ENCODE peak calls at places on chromosomes 4 and X, in six cellular contexts. W is ovary, I is left ventricle myocardium inferior, J is GM23248, D is caudate nucleus, B is substantia nigra. F is an unnamed sample.

GRCh38 chrX:134821370-134821769 is 163.1 kb upstream of the PLAC1 start:
- DNase-seq in W (peak), I (peak), J (peak), D (no peak), B (no peak), F (no peak)

GRCh38 chr4:189185810-189186432 is 754.8 kb upstream of the FRG1 start:
- DNase-seq in W (no peak), I (no peak), J (no peak), D (no peak), B (no peak), F (no peak)

GRCh38 chr4:172808196-172808595 is 360.4 kb upstream of the GALNT7 start:
- DNase-seq in W (no peak), I (no peak), J (no peak), D (no peak), B (no peak), F (no peak)

GRCh38 chrX:139559383-139560042 is 29.0 kb downstream of the F9 start:
- DNase-seq in W (no peak), I (no peak), J (peak), D (no peak), B (no peak), F (peak)

GRCh38 chrX:63350551-63350950 is 581 bp downstream of the SPIN4 start:
- DNase-seq in W (peak), I (no peak), J (peak), D (no peak), B (no peak), F (peak)

GRCh38 chrX:131792789-131793462 is 230.2 kb upstream of the STK26 start:
- DNase-seq in W (peak), I (no peak), J (peak), D (no peak), B (peak), F (no peak)

GRCh38 chrX:81229208-81229607 is 27.3 kb downstream of the SH3BGRL start:
- DNase-seq in W (no peak), I (no peak), J (no peak), D (no peak), B (no peak), F (no peak)

GRCh38 chr4:116439330-116439729 is 646.0 kb downstream of the TRAM1L1 start:
- DNase-seq in W (no peak), I (no peak), J (no peak), D (no peak), B (no peak), F (no peak)

GRCh38 chrX:127404156-127404555 is 584.6 kb downstream of the PRR32 start:
- DNase-seq in W (no peak), I (no peak), J (no peak), D (no peak), B (no peak), F (no peak)

GRCh38 chrX:16585486-16586370 is 64.2 kb upstream of the S100G start:
- DNase-seq in W (no peak), I (no peak), J (no peak), D (no peak), B (no peak), F (no peak)

GRCh38 chr4:67250497-67250896 is 294.8 kb downstream of the CENPC start:
- DNase-seq in W (no peak), I (no peak), J (no peak), D (no peak), B (no peak), F (no peak)

GRCh38 chrX:123807825-123808416 is 51.9 kb upstream of the XIAP start:
- DNase-seq in W (no peak), I (no peak), J (peak), D (no peak), B (no peak), F (peak)

GRCh38 chr4:145736241-145736831 is 56.4 kb downstream of the C4orf51 start:
- DNase-seq in W (peak), I (peak), J (peak), D (no peak), B (no peak), F (peak)

GRCh38 chr4:181701219-181701618 is 542.0 kb upstream of the TENM3 start:
- DNase-seq in W (no peak), I (no peak), J (no peak), D (no peak), B (no peak), F (no peak)

GRCh38 chr4:22514431-22514830 is 1.4 kb downstream of the ADGRA3 start:
- DNase-seq in W (no peak), I (no peak), J (peak), D (no peak), B (no peak), F (no peak)

GRCh38 chrX:87063622-87064021 is 454.0 kb upstream of the KLHL4 start:
- DNase-seq in W (no peak), I (no peak), J (no peak), D (no peak), B (no peak), F (no peak)

GRCh38 chr4:16450724-16451123 is 224.5 kb upstream of the TAPT1 start:
- DNase-seq in W (no peak), I (no peak), J (peak), D (no peak), B (no peak), F (no peak)

GRCh38 chr4:175657571-175657970 is 154.5 kb downstream of the GPM6A start:
- DNase-seq in W (no peak), I (no peak), J (no peak), D (no peak), B (no peak), F (no peak)

GRCh38 chr4:88610771-88611170 is 18.5 kb downstream of the HERC3 start:
- DNase-seq in W (no peak), I (peak), J (peak), D (no peak), B (no peak), F (no peak)

GRCh38 chr4:140061883-140062282 is 92.1 kb downstream of the MAML3 start:
- DNase-seq in W (no peak), I (no peak), J (no peak), D (no peak), B (no peak), F (no peak)

GRCh38 chr4:149765630-149766029 is 50.0 kb downstream of the IQCM start:
- DNase-seq in W (no peak), I (no peak), J (peak), D (no peak), B (no peak), F (peak)

DNA sequence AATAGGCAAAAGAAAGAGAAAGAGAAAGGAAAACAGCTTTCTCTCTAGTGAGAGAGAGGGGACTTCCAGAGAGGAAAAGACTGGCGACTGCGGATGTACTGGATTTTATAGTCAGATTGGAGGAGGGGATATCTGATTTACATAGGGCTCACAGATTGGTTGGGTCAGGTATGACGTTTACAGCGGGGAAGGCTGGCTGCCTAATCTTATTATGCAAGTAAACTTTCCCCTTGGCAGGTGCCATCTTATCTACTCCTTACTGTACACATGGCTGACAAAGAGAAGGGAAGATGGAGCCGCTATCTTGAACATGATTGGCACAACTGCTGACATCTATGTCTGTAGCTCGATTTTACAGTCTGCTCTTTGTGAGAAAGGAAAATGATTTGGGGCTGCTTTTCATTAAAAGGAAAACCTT is 25.4 kb downstream of the RBPJ start:
- DNase-seq in W (no peak), I (no peak), J (no peak), D (no peak), B (no peak), F (no peak)
- H3K27ac ChIP-seq in W (no peak), I (peak), J (no peak), D (peak), B (peak), F (peak)

DNA sequence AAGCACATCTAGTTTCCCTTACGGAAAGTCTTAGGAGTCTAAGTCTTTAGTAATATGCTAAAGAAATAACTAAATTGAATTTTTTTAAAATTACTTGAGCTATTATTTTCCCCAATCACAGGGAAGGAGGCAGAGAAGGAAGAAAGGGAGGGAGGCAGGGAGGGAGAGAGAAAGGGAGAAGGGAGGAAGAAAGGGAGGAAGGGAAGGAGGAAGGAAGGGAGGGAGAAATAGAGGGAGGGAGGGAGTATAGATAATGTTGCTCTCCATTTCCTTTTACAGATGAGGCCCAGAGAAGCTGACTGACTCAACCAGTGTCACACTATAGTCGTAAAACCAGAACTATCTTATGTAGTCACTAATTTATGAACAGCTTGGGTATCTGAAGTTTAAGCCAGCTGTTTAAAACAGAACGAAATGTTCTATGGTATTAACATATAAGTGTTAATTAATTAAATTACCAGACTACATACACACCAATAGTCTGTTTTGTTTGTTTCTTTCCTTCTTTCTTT is 14.6 kb downstream of the SH3RF1 start:
- DNase-seq in W (no peak), I (no peak), J (peak), D (no peak), B (no peak), F (no peak)
- H3K27ac ChIP-seq in W (no peak), I (no peak), J (peak), D (no peak), B (no peak), F (no peak)

DNA sequence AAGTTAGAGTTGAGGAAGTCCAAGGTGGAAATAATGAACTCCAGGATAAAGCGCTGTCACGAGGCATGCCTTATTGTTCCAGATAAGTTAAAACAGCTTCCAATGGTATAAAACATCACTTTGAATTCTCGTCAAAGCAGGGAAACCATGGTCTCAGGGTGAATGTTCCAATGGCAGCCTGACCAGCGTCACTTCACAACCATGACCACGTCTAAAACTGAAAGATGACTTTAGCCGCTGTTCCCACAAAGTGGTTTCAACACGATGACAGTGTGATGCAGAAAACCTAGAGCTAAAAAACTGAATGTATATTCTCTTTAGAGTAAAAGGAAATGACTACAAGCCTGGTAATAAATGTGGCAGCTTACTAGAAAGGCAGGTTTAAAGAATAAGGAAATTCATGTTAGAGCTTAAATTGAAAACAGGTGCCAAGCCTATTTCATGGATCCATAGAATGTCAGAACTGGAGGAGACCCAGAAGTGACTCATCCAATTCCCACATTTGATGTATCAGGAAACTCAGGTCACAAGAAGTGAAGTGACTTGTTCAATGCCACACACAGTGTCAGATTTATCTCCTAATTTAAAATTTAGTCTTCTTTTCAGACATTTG is 202.7 kb upstream of the GYPA start:
- DNase-seq in W (no peak), I (no peak), J (peak), D (no peak), B (no peak), F (no peak)
- H3K27ac ChIP-seq in W (no peak), I (no peak), J (no peak), D (no peak), B (no peak), F (no peak)

GRCh38 chr4:142354041-142354440 is 492.1 kb downstream of the INPP4B start:
- DNase-seq in W (no peak), I (no peak), J (peak), D (no peak), B (no peak), F (no peak)
- H3K27ac ChIP-seq in W (no peak), I (peak), J (peak), D (no peak), B (no peak), F (peak)

GRCh38 chr4:43453058-43453457 is 560.5 kb downstream of the GRXCR1 start:
- DNase-seq in W (no peak), I (no peak), J (no peak), D (no peak), B (no peak), F (no peak)
- H3K27ac ChIP-seq in W (no peak), I (no peak), J (no peak), D (no peak), B (no peak), F (no peak)

F was measured in cardiac muscle cell.